ENCODE peak calls at places on chromosomes 11 and 22, in nine cellular contexts. N, C, M, L, X, W, U, H and G are unnamed samples.

GRCh38 chr11:62340269-62340901 is 3.1 kb downstream of the ASRGL1 start:
- DNase-seq in U (peak; percentile 50), N (peak; percentile 37), W (peak; percentile 67), L (peak; percentile 76), X (peak; percentile 22), C (peak; percentile 35), H (peak; percentile 69), M (no peak), G (peak; percentile 55)

GRCh38 chr11:10400856-10401255 is 54.2 kb upstream of the AMPD3 start:
- DNase-seq in N (no peak), H (no peak), M (no peak), U (no peak), L (no peak), X (no peak), C (peak; percentile 38), W (no peak), G (peak; percentile 77)

GRCh38 chr11:132402056-132402684 is 1031.8 kb downstream of the NTM start:
- DNase-seq in M (peak; percentile 41), W (peak; percentile 19), C (peak; percentile 21), X (no peak), H (peak; percentile 71), L (no peak), N (no peak), U (peak; percentile 50), G (peak; percentile 5)

GRCh38 chr22:18091916-18092526 is 14.2 kb downstream of the PEX26 start:
- DNase-seq in W (peak; percentile 86), L (peak; percentile 89), H (no peak), X (no peak), U (peak; percentile 90), N (peak; percentile 32), C (no peak), M (no peak), G (no peak)

GRCh38 chr11:12835286-12835685 is 161.1 kb downstream of the TEAD1 start:
- DNase-seq in U (peak; percentile 77), W (no peak), N (no peak), L (no peak), X (no peak), M (no peak), C (no peak), H (no peak), G (no peak)

GRCh38 chr11:129223701-129224149 is 31.6 kb upstream of the ARHGAP32 start:
- DNase-seq in L (no peak), N (no peak), X (no peak), H (no peak), C (no peak), W (no peak), U (no peak), M (peak; percentile 33), G (no peak)

GRCh38 chr11:95255523-95256165 is 24.6 kb upstream of the SESN3 start:
- DNase-seq in W (no peak), L (no peak), N (no peak), U (no peak), C (no peak), X (no peak), H (no peak), M (no peak), G (no peak)

GRCh38 chr11:118870396-118871343 is 13.0 kb upstream of the CXCR5 start:
- DNase-seq in W (peak; percentile 28), N (no peak), L (peak; percentile 30), M (no peak), U (peak; percentile 87), H (peak; percentile 25), C (peak; percentile 42), X (peak; percentile 28), G (peak; percentile 37)

GRCh38 chr11:28009383-28009782 is 98.6 kb downstream of the KIF18A start:
- DNase-seq in W (no peak), N (no peak), X (no peak), U (no peak), H (no peak), M (peak; percentile 30), C (no peak), L (no peak), G (peak; percentile 62)

GRCh38 chr11:90134420-90135003 is at the start of gene NAALAD2:
- DNase-seq in X (peak; percentile 21), H (peak; percentile 74), C (no peak), M (peak; percentile 1), U (peak; percentile 46), N (no peak), W (peak; percentile 11), L (peak; percentile 22), G (peak; percentile 16)

GRCh38 chr11:32358729-32359128 is 76.6 kb downstream of the WT1 start:
- DNase-seq in X (no peak), U (no peak), N (no peak), H (no peak), W (no peak), M (no peak), L (no peak), C (no peak), G (peak; percentile 18)

GRCh38 chr22:50601669-50602337 is 1.2 kb downstream of the MAPK8IP2 start:
- DNase-seq in C (no peak), M (no peak), L (no peak), X (no peak), W (no peak), U (no peak), H (no peak), N (no peak), G (no peak)

GRCh38 chr22:40421941-40422340 is 51.5 kb downstream of the SGSM3 start:
- DNase-seq in L (no peak), X (no peak), N (no peak), M (no peak), W (no peak), H (no peak), U (no peak), C (no peak), G (no peak)

GRCh38 chr11:10648896-10649295 is 44.7 kb downstream of the IRAG1 start:
- DNase-seq in H (no peak), U (no peak), N (no peak), L (no peak), W (no peak), M (no peak), X (no peak), C (no peak), G (no peak)

GRCh38 chr11:119714590-119714989 is 14.4 kb downstream of the NECTIN1 start:
- DNase-seq in N (no peak), H (no peak), W (no peak), M (no peak), C (no peak), U (no peak), X (no peak), L (no peak), G (no peak)

GRCh38 chr22:38860291-38861169 is 11.5 kb downstream of the CBX6 start:
- DNase-seq in C (no peak), L (no peak), H (peak; percentile 46), N (no peak), X (no peak), U (no peak), W (no peak), M (no peak), G (no peak)

GRCh38 chr11:813440-814096 is 3.8 kb downstream of the RPLP2 start:
- DNase-seq in M (no peak), L (no peak), H (no peak), U (no peak), X (no peak), W (no peak), C (no peak), N (no peak), G (no peak)

GRCh38 chr22:33984741-33985287 is 64.5 kb upstream of the LARGE1 start:
- DNase-seq in H (no peak), M (no peak), N (no peak), C (no peak), W (no peak), L (no peak), U (peak; percentile 52), X (no peak), G (no peak)

GRCh38 chr11:15716550-15716949 is 601.8 kb downstream of the INSC start:
- DNase-seq in H (no peak), L (no peak), N (no peak), C (no peak), U (no peak), M (no peak), W (no peak), X (no peak), G (peak; percentile 26)

GRCh38 chr11:47020793-47021624 is 84.4 kb downstream of the CSTPP1 start:
- DNase-seq in M (no peak), C (no peak), H (no peak), X (no peak), W (no peak), L (no peak), N (no peak), U (no peak), G (no peak)

GRCh38 chr22:44246615-44247326 is 66.0 kb downstream of the SHISAL1 start:
- DNase-seq in C (no peak), M (no peak), W (no peak), N (no peak), U (no peak), X (no peak), L (no peak), H (no peak), G (no peak)

GRCh38 chr11:68042219-68043028 is 3.6 kb downstream of the TCIRG1 start:
- DNase-seq in M (no peak), W (no peak), L (no peak), N (no peak), U (peak; percentile 47), X (no peak), H (no peak), C (no peak), G (no peak)

GRCh38 chr22:23716811-23717801 is 26.3 kb downstream of the RGL4 start:
- DNase-seq in W (peak; percentile 88), H (peak; percentile 90), L (peak; percentile 89), C (peak; percentile 75), M (peak; percentile 45), X (peak; percentile 47), N (peak; percentile 77), U (peak; percentile 86), G (peak; percentile 71)

GRCh38 chr11:69027704-69028372 is 14.8 kb upstream of the MRGPRF start:
- DNase-seq in N (no peak), H (no peak), U (peak; percentile 84), L (no peak), W (no peak), X (no peak), M (no peak), C (no peak), G (no peak)

GRCh38 chr11:65719887-65720236 is 736 bp downstream of the RNASEH2C start:
- DNase-seq in W (no peak), U (no peak), X (no peak), H (no peak), C (no peak), L (no peak), N (no peak), M (peak; percentile 14), G (peak; percentile 62)

GRCh38 chr11:324131-324530 is 3.5 kb upstream of the IFITM3 start:
- DNase-seq in W (no peak), C (no peak), N (no peak), X (no peak), U (no peak), H (no peak), L (no peak), M (no peak), G (no peak)

GRCh38 chr22:30825711-30826505 is 131.2 kb downstream of the OSBP2 start:
- DNase-seq in L (no peak), C (no peak), X (no peak), H (no peak), U (peak; percentile 33), M (no peak), W (no peak), N (no peak), G (no peak)

GRCh38 chr11:120471131-120471530 is 40.4 kb upstream of the GRIK4 start:
- DNase-seq in N (no peak), L (no peak), H (no peak), X (no peak), M (peak; percentile 59), C (no peak), W (no peak), U (no peak), G (peak; percentile 59)

GRCh38 chr11:120192831-120193625 is 17.8 kb upstream of the OAF start:
- DNase-seq in X (no peak), M (no peak), N (no peak), H (no peak), W (no peak), L (no peak), C (no peak), U (peak; percentile 96), G (no peak)

GRCh38 chr22:48702573-48703264 is 1125.0 kb downstream of the BRD1 start:
- DNase-seq in H (no peak), U (peak; percentile 55), X (peak; percentile 23), N (no peak), C (peak; percentile 95), M (no peak), W (no peak), L (no peak), G (no peak)

GRCh38 chr11:19723572-19724342 is 11.1 kb downstream of the NAV2 start:
- DNase-seq in C (peak; percentile 46), W (no peak), X (no peak), M (no peak), L (no peak), H (no peak), U (peak; percentile 85), N (peak; percentile 23), G (peak; percentile 92)